ENCODE peak calls at places on chromosomes 5 and 9, in nine cellular contexts. W is B cell, Q is Panc1, R is epithelial cell of esophagus, E is lung, D is H1, X is HCT116, B is endodermal cell, I is H9. P is an unnamed sample.

GRCh38 chr5:155079698-155080097 is 66.1 kb downstream of the KIF4B start:
- DNase-seq in I (no peak), B (no peak), D (no peak), W (no peak), R (no peak), Q (no peak), X (no peak), E (no peak), P (no peak)

GRCh38 chr9:98323831-98324135 is 68.3 kb upstream of the TBC1D2 start:
- DNase-seq in E (no peak), B (no peak), W (no peak), X (no peak), R (no peak), I (no peak), D (no peak), Q (no peak), P (no peak)

GRCh38 chr9:69180670-69181069 is 6.6 kb downstream of the TJP2 start:
- DNase-seq in E (peak; percentile 58), W (no peak), X (peak; percentile 83), D (no peak), R (peak; percentile 98), B (no peak), Q (peak; percentile 78), I (no peak), P (no peak)

GRCh38 chr5:106399381-106399780 is 1271.4 kb downstream of the EFNA5 start:
- DNase-seq in E (no peak), W (no peak), X (no peak), D (no peak), R (peak; percentile 82), Q (no peak), I (no peak), B (no peak), P (no peak)

GRCh38 chr9:127279717-127280285 is 15.2 kb downstream of the GARNL3 start:
- DNase-seq in E (no peak), Q (no peak), I (no peak), B (no peak), R (no peak), D (no peak), X (no peak), W (no peak), P (no peak)

GRCh38 chr5:139193928-139194327 is 4.2 kb downstream of the SIL1 start:
- DNase-seq in X (no peak), D (no peak), E (no peak), Q (no peak), I (no peak), B (peak; percentile 56), W (no peak), R (peak; percentile 25), P (no peak)

GRCh38 chr5:179167871-179168451 is 107.8 kb downstream of the ZNF354C start:
- DNase-seq in B (no peak), X (no peak), R (no peak), W (no peak), E (no peak), D (no peak), I (peak; percentile 17), Q (no peak), P (no peak)

GRCh38 chr5:143717400-143717799 is 94.6 kb upstream of the HMHB1 start:
- DNase-seq in E (no peak), X (no peak), D (no peak), I (no peak), W (no peak), B (no peak), R (peak; percentile 76), Q (no peak), P (no peak)

GRCh38 chr9:78261403-78262001 is 25.6 kb downstream of the CEP78 start:
- DNase-seq in X (peak; percentile 8), R (peak; percentile 40), Q (no peak), D (no peak), B (no peak), E (no peak), W (no peak), I (no peak), P (no peak)

GRCh38 chr9:16825971-16826370 is 44.5 kb downstream of the BNC2 start:
- DNase-seq in Q (no peak), R (no peak), I (no peak), W (no peak), E (no peak), X (no peak), B (no peak), D (no peak), P (no peak)

GRCh38 chr9:131732061-131732526 is 7.8 kb downstream of the RAPGEF1 start:
- DNase-seq in B (no peak), Q (no peak), X (no peak), W (no peak), R (peak; percentile 97), D (no peak), I (no peak), E (peak; percentile 63), P (no peak)

GRCh38 chr9:95102572-95102971 is 214.9 kb downstream of the FANCC start:
- DNase-seq in D (no peak), B (no peak), W (no peak), Q (no peak), R (no peak), I (no peak), X (no peak), E (no peak), P (no peak)

GRCh38 chr9:95104088-95104960 is 213.2 kb downstream of the FANCC start:
- DNase-seq in D (no peak), E (no peak), B (no peak), R (no peak), X (no peak), Q (no peak), W (no peak), I (no peak), P (no peak)

GRCh38 chr9:95102001-95102433 is 215.5 kb downstream of the FANCC start:
- DNase-seq in I (no peak), D (no peak), X (no peak), R (peak; percentile 98), E (no peak), B (no peak), Q (no peak), W (no peak), P (no peak)

GRCh38 chr9:95104966-95105365 is 212.5 kb downstream of the FANCC start:
- DNase-seq in Q (no peak), E (no peak), I (no peak), B (no peak), X (no peak), D (no peak), W (no peak), R (peak; percentile 46), P (no peak)

GRCh38 chr9:95103385-95104087 is 214.0 kb downstream of the FANCC start:
- DNase-seq in D (no peak), Q (no peak), X (no peak), B (peak; percentile 77), R (no peak), E (no peak), I (peak; percentile 77), W (no peak), P (no peak)
- TF ChIP-seq CTCF in D (peak; percentile 91), Q (no peak), X (peak; percentile 41), B (peak; percentile 72), R (peak; percentile 14), E (no peak), I (peak; percentile 52), W (no peak), P (no peak)

GRCh38 chr5:7815757-7816534 is 35.0 kb downstream of the CFAP90 start:
- DNase-seq in R (peak; percentile 50), E (peak; percentile 82), I (peak; percentile 95), B (peak; percentile 99), Q (peak; percentile 25), D (peak; percentile 77), X (peak; percentile 63), W (peak; percentile 47), P (peak; percentile 90)

GRCh38 chr5:7813576-7813975 is 37.4 kb downstream of the CFAP90 start:
- DNase-seq in I (no peak), D (no peak), B (no peak), W (no peak), E (no peak), Q (no peak), R (no peak), X (no peak), P (no peak)

GRCh38 chr5:7814816-7815215 is 36.1 kb downstream of the CFAP90 start:
- DNase-seq in D (no peak), R (no peak), Q (no peak), W (no peak), I (no peak), B (no peak), X (no peak), E (no peak), P (no peak)

GRCh38 chr5:7813007-7813406 is 37.9 kb downstream of the CFAP90 start:
- DNase-seq in E (no peak), B (no peak), R (no peak), X (no peak), D (no peak), I (no peak), W (no peak), Q (no peak), P (no peak)

DNA sequence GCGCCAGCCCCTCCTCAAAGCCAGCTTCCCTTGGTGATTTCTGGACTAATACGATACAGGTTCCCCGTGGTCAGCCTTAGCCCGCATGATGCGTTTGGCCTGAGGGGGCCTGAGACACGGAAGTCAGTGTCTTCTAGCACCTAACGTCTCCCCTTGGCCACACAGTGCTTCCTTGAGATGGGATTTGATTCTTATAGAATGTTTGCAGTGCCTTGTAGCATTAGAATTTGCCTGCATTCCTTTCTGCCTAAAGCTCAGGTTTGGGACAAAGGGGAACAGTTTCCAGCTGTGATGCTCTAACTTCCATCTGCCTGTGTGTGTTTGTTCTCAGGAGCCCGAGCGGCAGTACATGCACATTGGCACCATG is 34.4 kb downstream of the CFAP90 start:
- DNase-seq in B (no peak), D (no peak), X (no peak), E (no peak), W (no peak), I (no peak), Q (no peak), R (no peak), P (no peak)
- TF ChIP-seq CTCF in B (no peak), D (no peak), X (no peak), E (no peak), W (peak; percentile 28), I (no peak), Q (no peak), R (no peak), P (peak; percentile 22)

GRCh38 chr5:172187118-172188032 is 649 bp downstream of the STK10 start:
- DNase-seq in I (peak; percentile 67), Q (no peak), D (no peak), W (peak; percentile 73), B (peak; percentile 86), R (peak; percentile 92), X (peak; percentile 26), E (peak; percentile 65), P (peak; percentile 34)
- TF ChIP-seq CTCF in I (no peak), Q (no peak), D (no peak), W (no peak), B (no peak), R (no peak), X (no peak), E (no peak), P (no peak)

DNA sequence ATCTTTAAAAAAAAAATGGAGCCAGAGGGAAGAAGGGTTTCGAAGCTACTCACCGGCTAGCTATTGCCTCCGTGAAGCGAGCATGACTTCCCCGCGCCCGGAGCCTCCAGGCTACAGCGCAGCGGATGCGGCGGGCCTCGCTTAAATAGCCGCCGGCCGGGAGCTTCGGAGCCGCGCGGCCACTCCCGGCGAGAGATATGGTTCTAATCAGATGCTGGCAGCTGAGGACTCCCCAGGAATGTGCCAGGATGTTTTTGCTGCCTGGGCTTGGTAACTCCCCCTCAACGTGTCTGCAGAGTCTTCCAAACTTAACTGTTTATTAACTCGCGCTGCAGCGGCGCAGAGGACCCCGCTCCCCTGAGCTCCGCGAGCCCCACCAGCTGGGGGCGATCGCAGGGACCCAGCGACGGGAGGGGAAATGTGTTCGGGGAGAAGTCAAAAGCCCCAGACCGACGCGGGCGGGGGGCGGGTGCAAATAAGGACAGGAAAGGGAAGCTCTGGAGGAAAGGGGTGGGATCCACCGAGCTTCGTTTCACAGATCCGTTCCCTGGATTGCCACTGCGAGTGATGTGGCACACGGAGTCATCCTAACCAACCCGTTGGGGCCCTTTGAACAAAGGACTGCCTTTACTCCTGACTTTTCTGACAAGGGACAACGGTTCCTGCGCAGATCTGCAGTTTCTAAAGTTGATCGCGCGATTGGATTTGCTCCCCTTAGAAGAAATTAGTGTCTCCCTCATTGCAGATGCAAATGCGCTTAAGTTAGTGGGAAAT is at the start of gene DAB2:
- DNase-seq in E (peak; percentile 79), B (peak; percentile 96), X (peak; percentile 69), W (no peak), R (peak; percentile 75), I (peak; percentile 91), D (peak; percentile 68), Q (no peak), P (peak; percentile 71)
- TF ChIP-seq CTCF in E (no peak), B (peak; percentile 87), X (peak; percentile 65), W (peak; percentile 33), R (peak; percentile 27), I (peak; percentile 77), D (peak; percentile 53), Q (peak; percentile 63), P (peak; percentile 64)

P was measured in neural crest cell.